ENCODE peak calls at places on chromosomes 2 and 18, in four cellular contexts. A, C, Y and Z are unnamed samples.

GRCh38 chr2:71697106-71698010 is 244.0 kb downstream of the DYSF start:
- DNase-seq in A (no peak), C (no peak), Y (no peak), Z (no peak)

GRCh38 chr2:210461401-210461800 is 15.2 kb downstream of the LANCL1 start:
- DNase-seq in A (no peak), C (no peak), Y (no peak), Z (no peak)

GRCh38 chr2:172826522-172826921 is 90.9 kb downstream of the RAPGEF4 start:
- DNase-seq in A (no peak), C (no peak), Y (no peak), Z (no peak)

GRCh38 chr18:47953471-47953931 is 23.0 kb upstream of the SMAD2 start:
- DNase-seq in A (peak; percentile 20), C (no peak), Y (no peak), Z (no peak)

GRCh38 chr2:217743980-217744761 is 258.6 kb downstream of the TNS1 start:
- DNase-seq in A (no peak), C (no peak), Y (no peak), Z (no peak)

GRCh38 chr2:47561906-47562305 is 158.9 kb downstream of the MSH2 start:
- DNase-seq in A (no peak), C (no peak), Y (no peak), Z (no peak)

GRCh38 chr2:178306351-178307073 is 112.2 kb downstream of the OSBPL6 start:
- DNase-seq in A (peak; percentile 16), C (peak; percentile 67), Y (peak; percentile 43), Z (peak; percentile 18)

GRCh38 chr18:8450898-8451665 is 158.2 kb upstream of the RAB12 start:
- DNase-seq in A (no peak), C (no peak), Y (no peak), Z (no peak)

GRCh38 chr2:209661286-209661685 is 110.3 kb upstream of the UNC80 start:
- DNase-seq in A (no peak), C (peak; percentile 35), Y (no peak), Z (peak; percentile 47)

GRCh38 chr2:85936421-85937068 is 47.8 kb upstream of the ST3GAL5 start:
- DNase-seq in A (no peak), C (no peak), Y (peak; percentile 87), Z (no peak)

GRCh38 chr2:95573866-95574265 is 17.9 kb upstream of the TRIM43 start:
- DNase-seq in A (no peak), C (no peak), Y (no peak), Z (no peak)

GRCh38 chr2:176582183-176582582 is 312.9 kb downstream of the MTX2 start:
- DNase-seq in A (no peak), C (no peak), Y (no peak), Z (no peak)

GRCh38 chr2:71609029-71609428 is 155.7 kb downstream of the DYSF start:
- DNase-seq in A (no peak), C (peak; percentile 2), Y (no peak), Z (no peak)

GRCh38 chr2:63189026-63189425 is 138.4 kb downstream of the OTX1 start:
- DNase-seq in A (peak; percentile 20), C (peak; percentile 44), Y (peak; percentile 30), Z (peak; percentile 23)

GRCh38 chr18:67525328-67526110 is 9.0 kb upstream of the DSEL start:
- DNase-seq in A (peak; percentile 77), C (no peak), Y (peak; percentile 37), Z (no peak)

GRCh38 chr2:73218298-73218697 is 4.3 kb downstream of the SMYD5 start:
- DNase-seq in A (no peak), C (no peak), Y (no peak), Z (no peak)

GRCh38 chr2:46393865-46394264 is 85.5 kb upstream of the TMEM247 start:
- DNase-seq in A (no peak), C (no peak), Y (no peak), Z (no peak)

GRCh38 chr2:11111811-11112425 is 43.3 kb upstream of the SLC66A3 start:
- DNase-seq in A (no peak), C (no peak), Y (no peak), Z (no peak)
- TF ChIP-seq CTCF in A (no peak), C (no peak), Y (no peak), Z (no peak)

GRCh38 chr18:666628-667027 is 9.2 kb downstream of the TYMS start:
- DNase-seq in A (no peak), C (no peak), Y (no peak), Z (no peak)
- TF ChIP-seq CTCF in A (no peak), C (no peak), Y (no peak), Z (no peak)

DNA sequence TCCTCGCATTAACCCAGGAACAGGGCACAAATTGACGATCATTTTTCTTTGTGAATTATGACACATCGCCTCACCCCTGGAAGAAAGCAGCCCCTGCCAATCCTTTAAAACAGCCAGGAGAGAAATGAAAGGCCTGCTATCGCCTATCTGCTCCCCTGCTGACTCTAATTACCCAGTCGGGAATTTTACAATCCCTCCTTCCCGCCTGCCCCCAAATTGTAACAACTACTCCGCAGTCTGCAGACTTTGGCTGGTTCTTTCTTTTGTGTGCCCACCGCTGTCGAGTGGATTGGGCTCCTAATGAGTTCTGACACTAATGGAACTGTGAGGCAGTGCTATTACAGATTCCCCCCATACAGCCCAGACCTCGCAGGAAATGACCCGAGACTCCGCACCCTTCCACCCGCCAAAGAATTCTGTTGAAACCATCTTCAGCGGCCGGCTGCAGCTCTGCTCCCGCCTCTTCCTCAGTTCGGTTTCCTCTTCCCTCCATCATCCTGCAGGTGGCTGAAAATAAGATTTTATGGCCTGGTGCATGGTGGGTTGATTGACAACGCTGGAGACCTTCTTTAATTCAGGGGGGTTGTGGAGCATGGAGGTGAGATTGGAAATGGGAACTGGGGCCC is 281.1 kb upstream of the PARD3B start:
- DNase-seq in A (no peak), C (no peak), Y (no peak), Z (no peak)
- TF ChIP-seq CTCF in A (no peak), C (no peak), Y (no peak), Z (no peak)

GRCh38 chr2:22623620-22624019 is 761.4 kb upstream of the KLHL29 start:
- DNase-seq in A (no peak), C (no peak), Y (no peak), Z (no peak)

GRCh38 chr2:22628183-22628582 is 756.8 kb upstream of the KLHL29 start:
- DNase-seq in A (no peak), C (no peak), Y (no peak), Z (no peak)

DNA sequence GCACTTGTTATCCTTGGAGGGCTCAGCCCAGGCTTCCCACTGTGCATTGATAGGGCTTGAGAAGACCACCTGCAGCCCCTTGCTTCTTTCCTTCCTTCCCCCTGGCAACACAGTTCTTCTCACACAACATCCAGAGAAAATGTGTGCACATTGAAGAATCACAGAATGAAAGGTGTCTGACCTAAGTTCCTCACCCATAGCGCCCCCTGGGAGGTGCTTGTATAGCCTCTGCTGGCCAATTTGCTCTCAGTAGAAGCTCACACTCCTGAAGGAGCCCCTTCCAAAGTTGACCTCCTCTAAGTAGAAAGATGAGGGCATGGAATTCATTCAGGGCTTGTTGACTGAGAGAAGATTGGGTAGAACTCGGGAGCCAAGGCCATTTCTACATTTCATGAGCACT is 758.4 kb upstream of the KLHL29 start:
- DNase-seq in A (no peak), C (peak; percentile 27), Y (no peak), Z (no peak)
- TF ChIP-seq CTCF in A (no peak), C (no peak), Y (no peak), Z (peak; percentile 20)

DNA sequence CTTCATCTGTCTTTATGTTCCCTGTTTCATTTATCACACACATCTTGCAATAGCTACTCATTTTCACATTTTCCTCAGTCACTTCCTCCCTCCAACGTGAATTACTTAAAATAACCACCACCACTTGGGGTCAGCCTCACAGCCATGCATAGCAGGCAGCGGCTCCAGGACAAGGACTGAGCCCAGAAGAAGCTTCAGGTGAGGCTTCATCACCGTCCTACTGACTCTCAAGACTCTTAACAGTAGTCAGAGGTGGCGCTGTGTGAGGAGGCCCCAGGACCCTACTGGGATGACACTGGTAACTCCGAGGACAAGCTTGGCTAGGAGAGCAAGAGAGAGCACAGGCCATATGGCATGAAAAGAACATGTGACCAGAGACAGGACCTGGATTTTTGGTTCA is 15.5 kb upstream of the ST8SIA5 start:
- DNase-seq in A (no peak), C (no peak), Y (no peak), Z (no peak)
- TF ChIP-seq CTCF in A (no peak), C (no peak), Y (no peak), Z (no peak)

GRCh38 chr2:214587442-214587841 is 176.6 kb downstream of the VWC2L start:
- DNase-seq in A (no peak), C (peak; percentile 9), Y (no peak), Z (peak; percentile 11)
- TF ChIP-seq CTCF in A (peak; percentile 38), C (peak; percentile 34), Y (no peak), Z (peak; percentile 48)

GRCh38 chr2:27621524-27621923 is 7.3 kb downstream of the CCDC121 start:
- DNase-seq in A (no peak), C (no peak), Y (no peak), Z (no peak)
- TF ChIP-seq CTCF in A (no peak), C (no peak), Y (no peak), Z (no peak)

DNA sequence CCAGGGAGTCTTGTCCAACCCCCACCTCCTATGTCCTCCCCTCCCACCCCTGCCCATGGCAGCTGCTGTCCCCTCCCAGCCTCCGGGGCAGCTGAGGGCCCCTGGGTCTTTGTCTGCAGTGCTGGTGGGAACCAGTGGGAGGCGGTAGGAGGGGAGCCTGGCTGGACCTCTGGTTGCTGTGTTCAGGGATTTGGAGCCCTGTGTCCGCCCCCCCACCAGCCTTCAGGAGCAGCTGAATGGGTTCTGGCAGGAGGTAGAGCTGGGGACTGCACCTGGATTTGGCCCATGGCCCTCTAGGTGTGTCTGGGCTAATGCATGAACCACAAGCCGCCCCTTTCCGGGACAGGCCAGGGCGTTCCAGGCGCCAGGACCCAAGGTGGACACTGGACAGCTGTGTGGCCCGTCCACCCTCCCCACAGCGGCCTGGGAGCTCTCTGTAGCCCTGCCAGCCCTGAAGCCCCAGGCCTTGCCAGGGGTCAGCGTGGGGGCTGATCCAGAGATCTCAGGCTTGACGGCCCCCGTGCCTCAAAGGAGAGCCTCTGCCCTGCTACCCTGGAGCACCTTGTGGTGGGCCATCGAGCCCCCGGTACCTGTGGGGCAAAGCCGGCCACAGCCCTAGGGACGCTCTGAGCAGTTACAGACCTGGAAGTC is 25.4 kb downstream of the GPC1 start:
- DNase-seq in A (no peak), C (no peak), Y (no peak), Z (no peak)
- TF ChIP-seq CTCF in A (peak; percentile 15), C (no peak), Y (no peak), Z (peak; percentile 21)